ENCODE peak calls at places on chromosomes 5 and 9, in five cellular contexts. P is IMR-90, Q is mesenchymal stem cell, U is H1, O is neuronal stem cell. C is an unnamed sample.

GRCh38 chr9:107999011-107999410 is 509.4 kb upstream of the KLF4 start:
- DNase-seq in P (no peak), Q (no peak), U (peak; percentile 50), O (no peak), C (peak; percentile 59)

GRCh38 chr5:6603643-6604042 is 29.2 kb downstream of the NSUN2 start:
- DNase-seq in P (no peak), Q (no peak), U (no peak), O (no peak), C (no peak)

GRCh38 chr5:75862872-75863271 is 145.6 kb upstream of the POC5 start:
- DNase-seq in P (no peak), Q (no peak), U (no peak), O (no peak), C (no peak)

GRCh38 chr9:127179633-127180401 is 57.4 kb upstream of the ANGPTL2 start:
- DNase-seq in P (no peak), Q (no peak), U (no peak), O (no peak), C (peak; percentile 20)

GRCh38 chr5:153432583-153432982 is 57.9 kb upstream of the GRIA1 start:
- DNase-seq in P (no peak), Q (no peak), U (no peak), O (no peak), C (no peak)

GRCh38 chr9:127809562-127810377 is 7.1 kb downstream of the FPGS start:
- DNase-seq in P (no peak), Q (no peak), U (no peak), O (peak; percentile 51), C (peak; percentile 82)

GRCh38 chr5:57503433-57503832 is 20.8 kb upstream of the ACTBL2 start:
- DNase-seq in P (no peak), Q (peak; percentile 27), U (no peak), O (no peak), C (no peak)

GRCh38 chr5:136526798-136527197 is 161.5 kb upstream of the TRPC7 start:
- DNase-seq in P (no peak), Q (no peak), U (no peak), O (no peak), C (no peak)

GRCh38 chr9:117664419-117664818 is 39.8 kb upstream of the TLR4 start:
- DNase-seq in P (no peak), Q (no peak), U (no peak), O (no peak), C (no peak)

GRCh38 chr5:50359187-50359586 is 81.9 kb downstream of the EMB start:
- DNase-seq in P (no peak), Q (no peak), U (no peak), O (no peak), C (no peak)

GRCh38 chr9:120636194-120636957 is 56.4 kb upstream of the CDK5RAP2 start:
- DNase-seq in P (no peak), Q (no peak), U (no peak), O (no peak), C (no peak)

GRCh38 chr5:18772475-18772874 is 1138.2 kb downstream of the TAF11L14 start:
- DNase-seq in P (no peak), Q (peak; percentile 12), U (no peak), O (peak; percentile 3), C (no peak)

GRCh38 chr9:126869368-126869767 is 8.9 kb downstream of the ZBTB34 start:
- DNase-seq in P (peak; percentile 10), Q (no peak), U (no peak), O (no peak), C (no peak)

GRCh38 chr5:142754031-142754430 is 16.1 kb upstream of the ARHGAP26 start:
- DNase-seq in P (no peak), Q (no peak), U (no peak), O (no peak), C (no peak)

GRCh38 chr5:142756576-142756975 is 13.6 kb upstream of the ARHGAP26 start:
- DNase-seq in P (no peak), Q (no peak), U (no peak), O (no peak), C (no peak)

GRCh38 chr5:142758803-142759145 is 11.4 kb upstream of the ARHGAP26 start:
- DNase-seq in P (no peak), Q (no peak), U (no peak), O (no peak), C (no peak)

GRCh38 chr5:142757564-142757963 is 12.6 kb upstream of the ARHGAP26 start:
- DNase-seq in P (no peak), Q (no peak), U (no peak), O (no peak), C (no peak)

GRCh38 chr5:142758062-142758802 is 11.9 kb upstream of the ARHGAP26 start:
- DNase-seq in P (no peak), Q (no peak), U (no peak), O (no peak), C (no peak)
- H2BK15ac ChIP-seq in P (no peak overlapping the region), Q (no peak overlapping the region), U (no peak overlapping the region), O (no peak overlapping the region), C (no peak overlapping the region)

GRCh38 chr9:106920701-106921283 is 57.8 kb downstream of the ZNF462 start:
- DNase-seq in P (peak; percentile 21), Q (peak; percentile 29), U (no peak), O (peak; percentile 20), C (no peak)

GRCh38 chr9:106921989-106922388 is 59.0 kb downstream of the ZNF462 start:
- DNase-seq in P (peak; percentile 73), Q (peak; percentile 35), U (no peak), O (no peak), C (no peak)

GRCh38 chr9:106918825-106919509 is 56.0 kb downstream of the ZNF462 start:
- DNase-seq in P (no peak), Q (no peak), U (no peak), O (no peak), C (no peak)

GRCh38 chr9:106921341-106921899 is 58.5 kb downstream of the ZNF462 start:
- DNase-seq in P (peak; percentile 84), Q (peak; percentile 90), U (no peak), O (peak; percentile 5), C (no peak)

DNA sequence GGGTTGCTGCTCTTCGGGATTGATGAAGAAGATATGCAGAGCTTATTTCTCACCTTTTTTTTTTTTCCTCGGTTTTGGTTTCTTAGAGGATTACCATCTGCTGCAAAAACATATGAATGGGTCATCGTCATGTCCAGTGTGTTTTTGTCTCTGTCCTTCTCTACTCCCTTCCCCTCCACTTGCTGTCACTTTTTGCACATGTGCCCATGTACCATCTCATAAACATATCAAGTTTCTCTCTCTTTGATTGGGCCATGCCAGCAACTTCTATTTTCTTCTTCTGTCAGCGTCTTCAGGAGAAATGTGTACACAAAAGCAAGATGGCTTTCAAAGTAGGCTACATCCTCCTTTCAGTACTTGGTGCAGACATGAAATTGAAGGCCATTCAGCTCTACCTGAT is 57.1 kb downstream of the ZNF462 start:
- DNase-seq in P (no peak), Q (no peak), U (no peak), O (no peak), C (no peak)
- H4K91ac ChIP-seq in P (peak overlapping the region; percentile 46), Q (no peak overlapping the region), U (no peak overlapping the region), O (no peak overlapping the region), C (no peak overlapping the region)

GRCh38 chr5:142179776-142180387 is 71.3 kb downstream of the NDFIP1 start:
- DNase-seq in P (no peak), Q (no peak), U (no peak), O (no peak), C (no peak)

GRCh38 chr5:142176255-142176654 is 67.7 kb downstream of the NDFIP1 start:
- DNase-seq in P (no peak), Q (no peak), U (no peak), O (no peak), C (no peak)

GRCh38 chr5:142178651-142179050 is 70.1 kb downstream of the NDFIP1 start:
- DNase-seq in P (no peak), Q (no peak), U (no peak), O (no peak), C (no peak)

GRCh38 chr5:142175039-142175438 is 66.5 kb downstream of the NDFIP1 start:
- DNase-seq in P (no peak), Q (no peak), U (no peak), O (no peak), C (no peak)

GRCh38 chr5:142175461-142176142 is 67.0 kb downstream of the NDFIP1 start:
- DNase-seq in P (no peak), Q (no peak), U (no peak), O (no peak), C (no peak)
- H2BK15ac ChIP-seq in P (no peak overlapping the region), Q (no peak overlapping the region), U (peak overlapping the region; percentile 1), O (no peak overlapping the region), C (peak overlapping the region; percentile 85)

GRCh38 chr5:55600086-55600485 is 65.3 kb upstream of the PLPP1 start:
- DNase-seq in P (no peak), Q (no peak), U (no peak), O (no peak), C (no peak)

GRCh38 chr5:55600536-55601208 is 65.9 kb upstream of the PLPP1 start:
- DNase-seq in P (peak; percentile 60), Q (peak; percentile 76), U (no peak), O (no peak), C (no peak)

GRCh38 chr5:55594636-55595035 is 59.9 kb upstream of the PLPP1 start:
- DNase-seq in P (no peak), Q (no peak), U (no peak), O (no peak), C (no peak)

GRCh38 chr5:55599148-55600050 is 64.6 kb upstream of the PLPP1 start:
- DNase-seq in P (no peak), Q (no peak), U (no peak), O (no peak), C (no peak)

DNA sequence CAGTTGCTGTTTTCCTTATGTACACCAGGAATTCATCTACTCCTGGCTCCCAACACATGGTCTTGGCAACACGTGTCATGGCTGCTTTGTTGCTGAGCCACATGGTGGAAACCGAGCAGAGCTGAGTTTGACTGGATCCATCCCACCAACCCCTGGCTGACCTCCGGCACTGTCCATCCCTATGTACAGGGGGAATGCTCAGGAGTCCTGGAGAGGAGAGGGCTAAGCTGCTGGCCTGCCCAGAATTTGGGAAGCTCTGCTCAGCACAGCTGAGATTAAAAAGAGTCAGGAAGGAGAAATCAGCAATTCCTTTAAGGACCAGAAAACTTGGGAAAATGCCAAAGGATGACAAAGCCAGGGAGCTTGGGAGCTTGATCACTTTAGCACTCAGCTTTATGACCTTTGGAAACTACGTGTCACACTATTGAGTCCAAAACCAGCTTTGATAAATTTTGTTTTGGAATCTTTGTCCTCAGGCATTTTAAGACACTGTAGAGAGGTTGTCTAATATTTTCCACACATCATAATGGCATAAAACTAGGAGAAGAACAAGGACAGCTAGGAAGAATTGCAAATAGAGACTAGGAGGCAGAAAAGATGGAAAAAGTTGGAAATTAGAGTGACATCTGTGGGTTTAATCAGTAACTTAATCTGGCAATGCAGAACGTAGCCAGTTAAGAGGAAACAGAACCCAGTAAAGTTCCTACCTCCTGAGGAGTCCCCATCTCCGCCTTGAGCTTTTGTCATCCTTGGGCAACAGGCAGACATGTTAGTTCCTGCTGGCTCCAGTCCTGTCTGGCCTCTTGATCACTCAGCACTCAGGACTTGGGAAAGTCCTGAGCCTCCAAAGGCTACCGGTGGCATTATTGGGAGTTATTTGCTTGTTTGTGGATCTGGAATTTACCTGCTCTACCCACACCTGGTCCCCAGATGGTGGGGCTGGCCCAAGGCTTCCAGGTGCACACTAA is 62.5 kb upstream of the PLPP1 start:
- DNase-seq in P (peak; percentile 82), Q (peak; percentile 91), U (no peak), O (no peak), C (no peak)
- H4K91ac ChIP-seq in P (peak overlapping the region; percentile 73), Q (peak overlapping the region; percentile 60), U (peak overlapping the region; percentile 35), O (no peak overlapping the region), C (no peak overlapping the region)